ENCODE peak calls at places on chromosome 12, in seven cellular contexts. One of them, this sample, is unnamed.

GRCh38 chr12:91663331-91663998 is 480.8 kb upstream of the DCN start:
- DNase-seq in neural crest cell: no peak
- DNase-seq in AG09309: no peak
- DNase-seq in fibroblast of mammary gland: no peak
- DNase-seq in chondrocyte: no peak
- DNase-seq in adrenal gland: no peak
- DNase-seq in CD4-positive, alpha-beta T cell: no peak
- DNase-seq in this sample: no peak

GRCh38 chr12:1907652-1908611 is 10.5 kb downstream of the CACNA2D4 start:
- DNase-seq in neural crest cell: no peak
- DNase-seq in AG09309: no peak
- DNase-seq in fibroblast of mammary gland: peak; percentile 15
- DNase-seq in chondrocyte: no peak
- DNase-seq in adrenal gland: no peak
- DNase-seq in CD4-positive, alpha-beta T cell: peak; percentile 43
- DNase-seq in this sample: peak; percentile 7

GRCh38 chr12:84756961-84757360 is 155.6 kb downstream of the SLC6A15 start:
- DNase-seq in neural crest cell: no peak
- DNase-seq in AG09309: peak; percentile 54
- DNase-seq in fibroblast of mammary gland: peak; percentile 65
- DNase-seq in chondrocyte: no peak
- DNase-seq in adrenal gland: no peak
- DNase-seq in CD4-positive, alpha-beta T cell: no peak
- DNase-seq in this sample: no peak

GRCh38 chr12:101018540-101018939 is 191.5 kb downstream of the SLC5A8 start:
- DNase-seq in neural crest cell: no peak
- DNase-seq in AG09309: peak; percentile 43
- DNase-seq in fibroblast of mammary gland: peak; percentile 82
- DNase-seq in chondrocyte: no peak
- DNase-seq in adrenal gland: peak; percentile 35
- DNase-seq in CD4-positive, alpha-beta T cell: no peak
- DNase-seq in this sample: peak; percentile 97

GRCh38 chr12:123788541-123788940 is 26.4 kb downstream of the DNAH10 start:
- DNase-seq in neural crest cell: no peak
- DNase-seq in AG09309: no peak
- DNase-seq in fibroblast of mammary gland: no peak
- DNase-seq in chondrocyte: no peak
- DNase-seq in adrenal gland: no peak
- DNase-seq in CD4-positive, alpha-beta T cell: no peak
- DNase-seq in this sample: no peak

GRCh38 chr12:25324861-25325260 is 74.1 kb upstream of the KRAS start:
- DNase-seq in neural crest cell: no peak
- DNase-seq in AG09309: no peak
- DNase-seq in fibroblast of mammary gland: no peak
- DNase-seq in chondrocyte: no peak
- DNase-seq in adrenal gland: no peak
- DNase-seq in CD4-positive, alpha-beta T cell: no peak
- DNase-seq in this sample: no peak

GRCh38 chr12:85733984-85734383 is 102.2 kb downstream of the RASSF9 start:
- DNase-seq in neural crest cell: no peak
- DNase-seq in AG09309: no peak
- DNase-seq in fibroblast of mammary gland: peak; percentile 50
- DNase-seq in chondrocyte: no peak
- DNase-seq in adrenal gland: no peak
- DNase-seq in CD4-positive, alpha-beta T cell: no peak
- DNase-seq in this sample: peak; percentile 5

GRCh38 chr12:113778432-113779128 is 187.5 kb downstream of the RBM19 start:
- DNase-seq in neural crest cell: no peak
- DNase-seq in AG09309: no peak
- DNase-seq in fibroblast of mammary gland: no peak
- DNase-seq in chondrocyte: no peak
- DNase-seq in adrenal gland: no peak
- DNase-seq in CD4-positive, alpha-beta T cell: no peak
- DNase-seq in this sample: no peak

GRCh38 chr12:102486153-102486552 is 5.8 kb upstream of the IGF1 start:
- DNase-seq in neural crest cell: no peak
- DNase-seq in AG09309: no peak
- DNase-seq in fibroblast of mammary gland: no peak
- DNase-seq in chondrocyte: no peak
- DNase-seq in adrenal gland: no peak
- DNase-seq in CD4-positive, alpha-beta T cell: no peak
- DNase-seq in this sample: no peak

GRCh38 chr12:57370696-57371095 is 60.1 kb downstream of the R3HDM2 start:
- DNase-seq in neural crest cell: no peak
- DNase-seq in AG09309: peak; percentile 29
- DNase-seq in fibroblast of mammary gland: no peak
- DNase-seq in chondrocyte: no peak
- DNase-seq in adrenal gland: no peak
- DNase-seq in CD4-positive, alpha-beta T cell: no peak
- DNase-seq in this sample: no peak

GRCh38 chr12:92553389-92553788 is 149.4 kb upstream of the PLEKHG7 start:
- DNase-seq in neural crest cell: no peak
- DNase-seq in AG09309: no peak
- DNase-seq in fibroblast of mammary gland: no peak
- DNase-seq in chondrocyte: no peak
- DNase-seq in adrenal gland: peak; percentile 49
- DNase-seq in CD4-positive, alpha-beta T cell: no peak
- DNase-seq in this sample: peak; percentile 96

GRCh38 chr12:106106129-106106566 is 32.6 kb downstream of the NUAK1 start:
- DNase-seq in neural crest cell: no peak
- DNase-seq in AG09309: no peak
- DNase-seq in fibroblast of mammary gland: no peak
- DNase-seq in chondrocyte: no peak
- DNase-seq in adrenal gland: peak; percentile 43
- DNase-seq in CD4-positive, alpha-beta T cell: no peak
- DNase-seq in this sample: no peak

GRCh38 chr12:69161835-69162234 is 77.5 kb upstream of the CPSF6 start:
- DNase-seq in neural crest cell: no peak
- DNase-seq in AG09309: no peak
- DNase-seq in fibroblast of mammary gland: peak; percentile 28
- DNase-seq in chondrocyte: no peak
- DNase-seq in adrenal gland: no peak
- DNase-seq in CD4-positive, alpha-beta T cell: no peak
- DNase-seq in this sample: no peak

GRCh38 chr12:94983321-94983720 is 20.2 kb downstream of the NDUFA12 start:
- DNase-seq in neural crest cell: no peak
- DNase-seq in AG09309: no peak
- DNase-seq in fibroblast of mammary gland: no peak
- DNase-seq in chondrocyte: no peak
- DNase-seq in adrenal gland: no peak
- DNase-seq in CD4-positive, alpha-beta T cell: no peak
- DNase-seq in this sample: no peak

GRCh38 chr12:94977766-94978468 is 25.6 kb downstream of the NDUFA12 start:
- DNase-seq in neural crest cell: no peak
- DNase-seq in AG09309: no peak
- DNase-seq in fibroblast of mammary gland: no peak
- DNase-seq in chondrocyte: no peak
- DNase-seq in adrenal gland: no peak
- DNase-seq in CD4-positive, alpha-beta T cell: no peak
- DNase-seq in this sample: peak; percentile 66

GRCh38 chr12:94979941-94980340 is 23.6 kb downstream of the NDUFA12 start:
- DNase-seq in neural crest cell: no peak
- DNase-seq in AG09309: no peak
- DNase-seq in fibroblast of mammary gland: no peak
- DNase-seq in chondrocyte: no peak
- DNase-seq in adrenal gland: no peak
- DNase-seq in CD4-positive, alpha-beta T cell: no peak
- DNase-seq in this sample: no peak

GRCh38 chr12:94982456-94982855 is 21.0 kb downstream of the NDUFA12 start:
- DNase-seq in neural crest cell: no peak
- DNase-seq in AG09309: no peak
- DNase-seq in fibroblast of mammary gland: no peak
- DNase-seq in chondrocyte: no peak
- DNase-seq in adrenal gland: no peak
- DNase-seq in CD4-positive, alpha-beta T cell: no peak
- DNase-seq in this sample: no peak

DNA sequence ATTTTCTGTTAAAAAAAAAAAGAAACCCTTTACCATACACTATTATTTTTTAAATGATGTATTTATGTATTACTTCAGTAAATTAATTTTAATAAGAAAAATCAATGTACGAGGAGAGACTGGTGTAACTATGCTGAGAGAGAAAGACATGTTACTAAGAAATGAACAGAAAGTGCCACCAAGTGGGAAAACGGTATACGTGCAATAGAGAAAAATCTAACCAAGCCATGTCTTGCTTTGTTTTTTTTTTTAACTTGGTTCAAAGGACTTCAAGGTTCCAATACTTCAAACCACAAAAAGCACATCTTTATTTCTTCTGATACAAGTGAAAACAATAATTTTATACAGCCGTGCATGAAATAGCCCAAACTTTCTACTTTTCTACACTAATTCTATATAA is 22.9 kb downstream of the NDUFA12 start:
- DNase-seq in neural crest cell: no peak
- DNase-seq in AG09309: no peak
- DNase-seq in fibroblast of mammary gland: peak; percentile 41
- DNase-seq in chondrocyte: no peak
- DNase-seq in adrenal gland: no peak
- DNase-seq in CD4-positive, alpha-beta T cell: no peak
- DNase-seq in this sample: no peak
- TF ChIP-seq CTCF in neural crest cell: peak; percentile 49
- TF ChIP-seq CTCF in AG09309: peak; percentile 18
- TF ChIP-seq CTCF in fibroblast of mammary gland: peak; percentile 28
- TF ChIP-seq CTCF in chondrocyte: peak; percentile 76
- TF ChIP-seq CTCF in adrenal gland: peak; percentile 37
- TF ChIP-seq CTCF in CD4-positive, alpha-beta T cell: peak; percentile 50
- TF ChIP-seq CTCF in this sample: peak; percentile 25

GRCh38 chr12:52198454-52199215 is 6.8 kb upstream of the KRT80 start:
- DNase-seq in neural crest cell: no peak
- DNase-seq in AG09309: no peak
- DNase-seq in fibroblast of mammary gland: no peak
- DNase-seq in chondrocyte: no peak
- DNase-seq in adrenal gland: no peak
- DNase-seq in CD4-positive, alpha-beta T cell: no peak
- DNase-seq in this sample: no peak
- TF ChIP-seq CTCF in neural crest cell: no peak
- TF ChIP-seq CTCF in AG09309: no peak
- TF ChIP-seq CTCF in fibroblast of mammary gland: no peak
- TF ChIP-seq CTCF in chondrocyte: no peak
- TF ChIP-seq CTCF in adrenal gland: no peak
- TF ChIP-seq CTCF in CD4-positive, alpha-beta T cell: no peak
- TF ChIP-seq CTCF in this sample: no peak

GRCh38 chr12:116862167-116862566 is 19.1 kb downstream of the HRK start:
- DNase-seq in neural crest cell: no peak
- DNase-seq in AG09309: no peak
- DNase-seq in fibroblast of mammary gland: no peak
- DNase-seq in chondrocyte: no peak
- DNase-seq in adrenal gland: no peak
- DNase-seq in CD4-positive, alpha-beta T cell: no peak
- DNase-seq in this sample: no peak

GRCh38 chr12:116864371-116865160 is 16.7 kb downstream of the HRK start:
- DNase-seq in neural crest cell: no peak
- DNase-seq in AG09309: peak; percentile 55
- DNase-seq in fibroblast of mammary gland: peak; percentile 70
- DNase-seq in chondrocyte: no peak
- DNase-seq in adrenal gland: no peak
- DNase-seq in CD4-positive, alpha-beta T cell: no peak
- DNase-seq in this sample: peak; percentile 8

GRCh38 chr12:116860281-116860680 is 21.0 kb downstream of the HRK start:
- DNase-seq in neural crest cell: no peak
- DNase-seq in AG09309: no peak
- DNase-seq in fibroblast of mammary gland: no peak
- DNase-seq in chondrocyte: no peak
- DNase-seq in adrenal gland: no peak
- DNase-seq in CD4-positive, alpha-beta T cell: no peak
- DNase-seq in this sample: no peak

GRCh38 chr12:116861331-116861730 is 19.9 kb downstream of the HRK start:
- DNase-seq in neural crest cell: no peak
- DNase-seq in AG09309: peak; percentile 39
- DNase-seq in fibroblast of mammary gland: peak; percentile 60
- DNase-seq in chondrocyte: no peak
- DNase-seq in adrenal gland: peak; percentile 48
- DNase-seq in CD4-positive, alpha-beta T cell: no peak
- DNase-seq in this sample: no peak

DNA sequence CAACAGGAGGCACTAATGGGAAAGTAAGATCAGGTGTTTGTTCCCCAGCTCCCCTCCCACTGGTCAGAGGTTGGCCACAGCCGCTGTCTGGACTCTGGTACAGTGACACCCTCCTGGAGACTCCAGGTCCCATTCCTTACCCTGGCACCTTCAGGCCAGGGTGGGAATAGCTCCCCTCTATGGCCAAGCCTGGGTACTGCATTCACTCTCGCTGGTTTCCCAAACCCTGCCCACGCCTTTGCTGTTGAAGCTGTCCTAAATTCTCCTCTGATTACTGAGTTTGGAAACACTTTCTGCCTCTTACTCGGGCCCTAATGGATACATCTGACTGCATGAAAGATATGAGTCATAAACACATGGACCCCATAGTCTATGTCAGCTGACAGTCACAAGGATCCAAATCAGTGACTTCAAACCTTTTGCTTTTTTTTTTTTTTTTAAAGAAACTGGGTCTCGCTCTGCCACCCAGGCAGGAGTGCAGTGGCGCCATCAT is 17.9 kb downstream of the HRK start:
- DNase-seq in neural crest cell: no peak
- DNase-seq in AG09309: no peak
- DNase-seq in fibroblast of mammary gland: peak; percentile 77
- DNase-seq in chondrocyte: no peak
- DNase-seq in adrenal gland: no peak
- DNase-seq in CD4-positive, alpha-beta T cell: no peak
- DNase-seq in this sample: no peak
- TF ChIP-seq CTCF in neural crest cell: peak; percentile 63
- TF ChIP-seq CTCF in AG09309: peak; percentile 67
- TF ChIP-seq CTCF in fibroblast of mammary gland: peak; percentile 61
- TF ChIP-seq CTCF in chondrocyte: peak; percentile 73
- TF ChIP-seq CTCF in adrenal gland: no peak
- TF ChIP-seq CTCF in CD4-positive, alpha-beta T cell: no peak
- TF ChIP-seq CTCF in this sample: no peak

DNA sequence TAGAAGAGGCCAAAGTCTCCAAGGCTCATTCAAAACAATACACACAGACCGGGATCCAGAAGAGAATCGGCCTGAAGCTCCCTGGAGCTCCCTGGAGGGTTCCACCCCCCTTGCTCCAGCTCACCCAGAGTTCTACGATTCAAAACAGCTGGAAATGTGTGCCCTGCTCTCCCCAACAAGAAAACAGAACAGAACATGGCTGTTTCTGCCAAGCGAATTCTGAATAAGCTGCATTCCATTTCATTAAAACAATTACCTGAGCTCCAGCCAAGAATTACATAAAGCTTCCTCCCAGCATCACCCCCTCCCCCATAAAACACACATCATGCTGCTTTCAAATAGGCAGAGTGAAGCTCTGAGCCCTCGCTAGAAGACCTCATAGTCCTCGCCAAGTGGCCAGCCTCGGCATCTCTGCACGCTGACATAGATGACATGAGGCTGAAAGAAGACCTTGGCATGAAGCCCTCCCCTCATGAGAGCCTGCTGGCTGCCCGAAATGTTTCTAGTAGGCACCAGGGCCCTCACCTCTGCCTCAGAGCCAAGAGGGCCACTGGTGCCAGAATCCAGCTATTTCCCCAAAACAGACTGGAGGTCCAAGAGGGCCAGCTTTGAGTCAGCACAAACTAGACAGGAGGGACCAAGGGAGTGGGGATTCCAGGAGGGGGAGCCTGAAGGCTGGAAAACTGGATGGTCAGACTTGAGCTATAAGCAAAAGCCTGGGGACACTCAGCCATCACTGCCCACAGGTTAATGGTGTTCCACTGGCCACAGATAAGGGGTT is 8.3 kb downstream of the PXN start:
- DNase-seq in neural crest cell: no peak
- DNase-seq in AG09309: peak; percentile 86
- DNase-seq in fibroblast of mammary gland: peak; percentile 96
- DNase-seq in chondrocyte: no peak
- DNase-seq in adrenal gland: peak; percentile 78
- DNase-seq in CD4-positive, alpha-beta T cell: no peak
- DNase-seq in this sample: peak; percentile 88
- TF ChIP-seq CTCF in neural crest cell: no peak
- TF ChIP-seq CTCF in AG09309: no peak
- TF ChIP-seq CTCF in fibroblast of mammary gland: no peak
- TF ChIP-seq CTCF in chondrocyte: peak; percentile 48
- TF ChIP-seq CTCF in adrenal gland: peak; percentile 11
- TF ChIP-seq CTCF in CD4-positive, alpha-beta T cell: no peak
- TF ChIP-seq CTCF in this sample: peak; percentile 21